ENCODE peak calls at places on chromosomes 4 and X, in five cellular contexts. T is fibroblast of lung, A is PC-3, B is Caco-2, L is fibroblast of pulmonary artery. S is an unnamed sample.
A peak's percentile ranks its signal among the peaks of the same experiment; 100 is the strongest.

GRCh38 chrX:11893933-11894710 is 136.1 kb downstream of the MSL3 start:
- DNase-seq in T (no peak), A (no peak), B (no peak), L (no peak), S (no peak)

GRCh38 chr4:10461091-10461849 is 4.0 kb upstream of the ZNF518B start:
- DNase-seq in T (peak; percentile 55), A (no peak), B (no peak), L (peak; percentile 76), S (no peak)

GRCh38 chr4:134337584-134337983 is 136.0 kb upstream of the PABPC4L start:
- DNase-seq in T (no peak), A (no peak), B (no peak), L (peak; percentile 22), S (no peak)

GRCh38 chr4:82851318-82851717 is 39.6 kb downstream of the SEC31A start:
- DNase-seq in T (no peak), A (no peak), B (no peak), L (no peak), S (no peak)

GRCh38 chr4:110005461-110006056 is 92.9 kb downstream of the EGF start:
- DNase-seq in T (peak; percentile 84), A (peak; percentile 72), B (no peak), L (peak; percentile 87), S (peak; percentile 41)

GRCh38 chr4:56757270-56757746 is 64.2 kb downstream of the SPINK2 start:
- DNase-seq in T (peak; percentile 66), A (peak; percentile 78), B (no peak), L (peak; percentile 49), S (no peak)

GRCh38 chrX:136812286-136812685 is 31.6 kb upstream of the ARHGEF6 start:
- DNase-seq in T (peak; percentile 48), A (no peak), B (no peak), L (peak; percentile 31), S (peak; percentile 3)

GRCh38 chrX:123959281-123960063 is 2.0 kb upstream of the STAG2 start:
- DNase-seq in T (peak; percentile 43), A (peak; percentile 43), B (peak; percentile 34), L (peak; percentile 35), S (no peak)

GRCh38 chr4:175635513-175635912 is 176.6 kb downstream of the GPM6A start:
- DNase-seq in T (no peak), A (peak; percentile 78), B (no peak), L (no peak), S (no peak)

GRCh38 chrX:3713225-3713936 is at the start of gene PRKX:
- DNase-seq in T (peak; percentile 38), A (peak; percentile 66), B (peak; percentile 40), L (peak; percentile 42), S (no peak)

GRCh38 chr4:183600189-183600685 is 58.7 kb downstream of the RWDD4 start:
- DNase-seq in T (peak; percentile 39), A (peak; percentile 16), B (no peak), L (peak; percentile 22), S (no peak)

GRCh38 chrX:52380993-52381392 is 12.2 kb downstream of the XAGE2 start:
- DNase-seq in T (no peak), A (no peak), B (no peak), L (no peak), S (no peak)

GRCh38 chrX:129701624-129702069 is 37.1 kb upstream of the XPNPEP2 start:
- DNase-seq in T (peak; percentile 81), A (no peak), B (no peak), L (peak; percentile 72), S (no peak)

GRCh38 chr4:3285558-3286334 is 7.1 kb upstream of the RGS12 start:
- DNase-seq in T (peak; percentile 54), A (peak; percentile 46), B (no peak), L (no peak), S (no peak)

GRCh38 chr4:187726485-187726884 is 269.1 kb upstream of the ZFP42 start:
- DNase-seq in T (no peak), A (no peak), B (no peak), L (no peak), S (no peak)

GRCh38 chr4:159504634-159505033 is 401.8 kb downstream of the RAPGEF2 start:
- DNase-seq in T (no peak), A (no peak), B (no peak), L (peak; percentile 59), S (no peak)

GRCh38 chr4:77284036-77284435 is 127.0 kb downstream of the CCNG2 start:
- DNase-seq in T (no peak), A (no peak), B (no peak), L (no peak), S (no peak)

GRCh38 chr4:182918791-182919302 is 1.7 kb upstream of the DCTD start:
- DNase-seq in T (no peak), A (no peak), B (no peak), L (no peak), S (no peak)

DNA sequence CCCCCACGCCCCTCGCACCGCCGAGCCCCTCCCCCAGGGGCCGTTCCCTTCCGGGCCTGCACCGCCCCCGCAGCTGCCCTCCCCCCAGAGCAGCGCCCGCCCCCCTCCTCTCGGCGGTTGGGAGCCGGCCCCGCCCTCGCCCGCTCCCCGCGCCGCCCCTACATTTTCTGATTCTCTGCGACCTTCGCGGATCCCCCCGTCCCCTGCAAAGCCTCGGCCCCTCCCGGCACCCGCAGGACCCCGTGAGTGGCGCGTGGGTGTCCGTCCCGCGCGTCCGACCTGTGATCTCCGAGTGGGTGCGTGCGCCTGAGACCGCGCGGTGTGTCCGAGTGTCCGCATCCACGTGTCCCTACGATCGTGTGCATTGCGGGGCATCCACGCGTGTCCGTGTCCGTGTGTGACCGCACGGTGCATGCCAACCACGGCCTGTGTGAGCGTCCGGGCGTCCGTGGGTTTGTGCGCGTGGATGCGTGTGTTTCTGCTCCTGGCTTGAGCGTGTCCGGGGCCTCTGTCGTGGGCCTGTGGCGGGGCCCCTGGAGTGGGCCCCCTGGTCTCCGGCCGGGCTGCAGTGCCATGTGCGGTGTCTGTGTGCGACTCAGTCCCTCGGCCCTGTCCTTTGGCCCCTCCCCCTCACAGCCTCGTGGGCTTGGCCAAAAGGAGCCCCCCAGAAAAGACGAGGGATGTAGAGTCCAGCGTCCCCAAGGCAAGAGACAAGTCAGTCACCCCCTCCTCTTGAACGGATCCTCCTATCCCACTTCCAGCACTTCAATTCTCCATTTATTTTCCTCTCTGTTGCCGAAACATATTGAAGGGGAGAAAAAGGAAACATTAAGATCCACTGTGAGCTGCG is 8.8 kb upstream of the NKX1-1 start:
- DNase-seq in T (no peak), A (no peak), B (no peak), L (no peak), S (no peak)
- H3K4me3 ChIP-seq in T (no peak overlapping the region), A (no peak overlapping the region), B (no peak overlapping the region), L (no peak overlapping the region), S (no peak overlapping the region)

DNA sequence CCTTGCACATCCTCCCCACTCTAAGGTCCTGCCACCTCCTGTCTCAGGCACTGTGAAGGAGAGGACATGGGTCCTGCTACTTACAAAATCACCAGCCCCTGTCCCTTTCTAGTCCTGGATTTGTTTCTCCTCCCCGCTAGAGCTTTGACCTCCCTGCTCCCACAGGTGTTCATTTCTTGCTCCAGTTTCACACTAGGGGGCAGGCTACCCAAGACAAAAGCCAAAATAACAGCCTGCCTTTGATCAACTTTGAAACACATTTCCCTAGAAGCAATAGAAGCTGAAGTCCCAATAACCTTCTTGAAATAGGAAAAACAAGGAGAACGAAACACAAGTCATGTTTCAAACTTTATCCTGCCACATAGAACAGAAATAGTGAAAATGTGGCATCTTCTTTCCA is 164.4 kb downstream of the QDPR start:
- DNase-seq in T (peak; percentile 28), A (peak; percentile 28), B (no peak), L (peak; percentile 52), S (no peak)
- TF ChIP-seq CTCF in T (peak; percentile 65), A (peak; percentile 64), B (peak; percentile 45), L (peak; percentile 73), S (peak; percentile 58)

DNA sequence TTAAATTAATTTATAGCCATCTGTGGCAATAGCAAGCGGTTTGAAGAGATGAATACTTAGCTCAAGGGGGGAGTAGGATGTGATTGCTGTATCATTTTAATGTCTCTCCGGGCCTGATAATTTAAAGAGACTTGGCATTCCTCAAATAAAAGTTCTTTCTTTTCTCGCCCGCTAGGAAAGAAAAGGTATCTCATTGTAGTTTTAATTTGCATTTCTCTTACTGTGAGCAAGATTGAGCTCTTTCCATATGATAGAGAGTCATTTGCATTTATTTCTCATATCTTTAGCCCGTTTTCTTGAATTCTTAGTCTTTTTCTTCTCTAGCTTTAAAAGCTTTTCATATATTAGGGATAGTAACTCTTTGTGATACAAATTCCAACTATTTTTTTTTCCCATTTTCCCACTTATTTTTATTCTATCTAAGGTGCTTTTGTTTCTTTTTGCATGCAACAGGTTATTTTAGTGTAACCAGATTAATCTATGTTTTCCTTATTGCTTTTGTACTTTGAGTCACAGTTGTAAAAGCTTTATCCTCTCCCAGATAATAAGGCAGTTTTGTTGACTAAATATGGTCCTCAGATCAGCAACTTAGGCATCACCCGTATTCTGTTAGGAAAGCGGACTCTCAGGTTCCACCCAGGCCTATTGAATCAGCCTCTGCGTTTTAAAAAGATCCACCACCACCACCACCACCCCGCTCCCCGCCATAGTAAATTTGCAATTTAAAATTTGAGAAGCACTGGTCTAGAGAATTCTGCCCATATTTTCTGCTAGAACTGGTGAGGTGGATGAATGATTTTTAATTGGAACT is 58.7 kb upstream of the USP9X start:
- DNase-seq in T (no peak), A (peak; percentile 8), B (no peak), L (no peak), S (no peak)
- H3K4me3 ChIP-seq in T (no peak overlapping the region), A (no peak overlapping the region), B (no peak overlapping the region), L (no peak overlapping the region), S (no peak overlapping the region)

GRCh38 chr4:115121351-115122043 is 8.1 kb upstream of the NDST4 start:
- DNase-seq in T (no peak), A (no peak), B (no peak), L (no peak), S (no peak)

GRCh38 chr4:115119804-115120352 is 6.5 kb upstream of the NDST4 start:
- DNase-seq in T (peak; percentile 1), A (no peak), B (no peak), L (no peak), S (no peak)
- TF ChIP-seq CTCF in T (no peak), A (peak; percentile 17), B (no peak), L (no peak), S (no peak)

GRCh38 chr4:163193717-163194116 is 27.0 kb upstream of the NAF1 start:
- DNase-seq in T (no peak), A (no peak), B (no peak), L (no peak), S (no peak)
- H3K4me3 ChIP-seq in T (no peak overlapping the region), A (no peak overlapping the region), B (no peak overlapping the region), L (no peak overlapping the region), S (no peak overlapping the region)

GRCh38 chr4:154082760-154083530 is 294.1 kb upstream of the SFRP2 start:
- DNase-seq in T (no peak), A (peak; percentile 40), B (peak; percentile 38), L (no peak), S (no peak)
- TF ChIP-seq CTCF in T (no peak), A (peak; percentile 49), B (peak; percentile 25), L (peak; percentile 19), S (no peak)

GRCh38 chrX:145727476-145727875 is 90.2 kb upstream of the SLITRK2 start:
- DNase-seq in T (peak; percentile 39), A (no peak), B (no peak), L (no peak), S (no peak)
- H3K4me3 ChIP-seq in T (no peak overlapping the region), A (no peak overlapping the region), B (no peak overlapping the region), L (no peak overlapping the region), S (no peak overlapping the region)

S was measured in AG04449.